ENCODE peak calls at places on chromosomes 11 and 22, in four cellular contexts. J, C, F and M are unnamed samples.

GRCh38 chr22:27372969-27373670 is 428.4 kb downstream of the MN1 start:
- DNase-seq in C (peak), F (peak), J (no peak), M (peak)

GRCh38 chr11:69825037-69825834 is 6.0 kb upstream of the FGF3 start:
- DNase-seq in J (no peak), C (no peak), F (peak), M (peak)

GRCh38 chr11:109864834-109865557 is 228.2 kb upstream of the ZC3H12C start:
- DNase-seq in J (no peak), F (no peak), C (no peak), M (no peak)

GRCh38 chr11:129905402-129905801 is 10.0 kb upstream of the NFRKB start:
- DNase-seq in J (no peak), F (no peak), C (no peak), M (no peak)

GRCh38 chr11:124769804-124770774 is 8.0 kb upstream of the ESAM start:
- DNase-seq in F (no peak), C (no peak), J (no peak), M (no peak)

GRCh38 chr11:57249384-57250319 is 12.6 kb upstream of the APLNR start:
- DNase-seq in C (no peak), F (peak), J (peak), M (peak)

GRCh38 chr11:47156333-47156732 is 20.3 kb downstream of the ARFGAP2 start:
- DNase-seq in F (no peak), C (no peak), J (no peak), M (no peak)

GRCh38 chr11:62459080-62459479 is 40.2 kb downstream of the SCGB1A1 start:
- DNase-seq in F (no peak), J (no peak), C (no peak), M (no peak)

GRCh38 chr11:97000481-97000880 is 610.7 kb downstream of the JRKL start:
- DNase-seq in J (no peak), C (no peak), F (no peak), M (no peak)

GRCh38 chr11:6210274-6210955 is 5.1 kb downstream of the C11orf42 start:
- DNase-seq in J (no peak), C (no peak), F (no peak), M (no peak)